ENCODE peak calls at places on chromosomes 6 and 20, in eight cellular contexts. X is hippocampal formation; F is activated T-helper 9 cell treated with anti-CD3 and anti-CD28 coated beads, Interleukin-2, amount 50 U/mL, for 16 hours; D is RWPE1; U is psoas muscle; M is progenitor cell of endocrine pancreas; Y is stimulated activated CD4-positive, alpha-beta T cell treated with anti-CD3 and anti-CD28 coated beads, Interleukin-15, amount 100 ng/mL, for 24 hours; G is activated naive CD8-positive, alpha-beta T cell treated with anti-CD3 and anti-CD28 coated beads for 36 hours. E is an unnamed sample.

GRCh38 chr6:151097207-151097606 is 142.6 kb upstream of the AKAP12 start:
- DNase-seq in X (no peak), F (no peak), D (no peak), U (no peak), M (no peak), Y (no peak), G (no peak), E (no peak)

GRCh38 chr6:90274481-90275030 is 22.1 kb downstream of the BACH2 start:
- DNase-seq in X (no peak), F (peak), D (no peak), U (no peak), M (no peak), Y (peak), G (peak), E (peak)

GRCh38 chr6:16049178-16049577 is 79.7 kb upstream of the MYLIP start:
- DNase-seq in X (no peak), F (no peak), D (no peak), U (no peak), M (no peak), Y (no peak), G (no peak), E (no peak)

GRCh38 chr6:10526156-10526555 is 5.0 kb downstream of the GCNT2 start:
- DNase-seq in X (no peak), F (no peak), D (no peak), U (no peak), M (no peak), Y (no peak), G (no peak), E (no peak)

GRCh38 chr20:7152071-7152470 is 384.6 kb downstream of the BMP2 start:
- DNase-seq in X (no peak), F (no peak), D (no peak), U (no peak), M (no peak), Y (no peak), G (no peak), E (no peak)

GRCh38 chr20:719816-720215 is 44.2 kb upstream of the SCRT2 start:
- DNase-seq in X (no peak), F (no peak), D (no peak), U (no peak), M (no peak), Y (no peak), G (no peak), E (no peak)

GRCh38 chr6:7540595-7540994 is 876 bp upstream of the DSP start:
- DNase-seq in X (no peak), F (no peak), D (no peak), U (no peak), M (no peak), Y (no peak), G (no peak), E (no peak)

GRCh38 chr20:19747903-19748302 is 10.2 kb upstream of the RIN2 start:
- DNase-seq in X (no peak), F (no peak), D (no peak), U (no peak), M (no peak), Y (no peak), G (no peak), E (no peak)

GRCh38 chr6:159461998-159462397 is 231.0 kb downstream of the SOD2 start:
- DNase-seq in X (no peak), F (no peak), D (no peak), U (no peak), M (no peak), Y (no peak), G (no peak), E (no peak)

GRCh38 chr20:20743511-20744169 is 31.2 kb upstream of the RALGAPA2 start:
- DNase-seq in X (peak), F (no peak), D (no peak), U (peak), M (peak), Y (no peak), G (no peak), E (no peak)

GRCh38 chr20:4513720-4514119 is 208.0 kb upstream of the PRND start:
- DNase-seq in X (no peak), F (no peak), D (peak), U (no peak), M (no peak), Y (no peak), G (no peak), E (no peak)

GRCh38 chr6:41464019-41464418 is 82.2 kb upstream of the FOXP4 start:
- DNase-seq in X (no peak), F (no peak), D (no peak), U (no peak), M (no peak), Y (no peak), G (no peak), E (no peak)

GRCh38 chr6:157667211-157668033 is 155.6 kb upstream of the SNX9 start:
- DNase-seq in X (peak), F (peak), D (peak), U (no peak), M (peak), Y (peak), G (peak), E (peak)

GRCh38 chr20:15863735-15864134 is 709.5 kb downstream of the KIF16B start:
- DNase-seq in X (no peak), F (no peak), D (no peak), U (no peak), M (no peak), Y (no peak), G (no peak), E (no peak)

GRCh38 chr6:111565316-111566221 is 40.1 kb downstream of the TRAF3IP2 start:
- DNase-seq in X (no peak), F (no peak), D (no peak), U (no peak), M (no peak), Y (peak), G (no peak), E (peak)

GRCh38 chr6:48817714-48818113 is 645.3 kb downstream of the MMUT start:
- DNase-seq in X (no peak), F (no peak), D (no peak), U (no peak), M (no peak), Y (no peak), G (no peak), E (no peak)

GRCh38 chr6:145315982-145316600 is 419.2 kb downstream of the EPM2A start:
- DNase-seq in X (no peak), F (no peak), D (no peak), U (no peak), M (no peak), Y (no peak), G (no peak), E (no peak)

GRCh38 chr6:105458552-105458951 is 55.7 kb upstream of the PREP start:
- DNase-seq in X (no peak), F (no peak), D (no peak), U (no peak), M (no peak), Y (no peak), G (no peak), E (no peak)

GRCh38 chr6:29632789-29633531 is at the start of gene GABBR1:
- DNase-seq in X (peak), F (peak), D (peak), U (peak), M (peak), Y (peak), G (peak), E (peak)

GRCh38 chr20:57205625-57206219 is 60.7 kb downstream of the BMP7 start:
- DNase-seq in X (no peak), F (no peak), D (peak), U (peak), M (no peak), Y (no peak), G (no peak), E (no peak)

GRCh38 chr20:25600632-25601031 is 15.3 kb upstream of the NINL start:
- DNase-seq in X (no peak), F (no peak), D (no peak), U (no peak), M (no peak), Y (no peak), G (no peak), E (no peak)

GRCh38 chr20:35458388-35458787 is 3.0 kb downstream of the CEP250 start:
- DNase-seq in X (no peak), F (no peak), D (no peak), U (no peak), M (no peak), Y (no peak), G (no peak), E (no peak)

GRCh38 chr20:1718604-1719384 is 61.2 kb upstream of the SIRPG start:
- DNase-seq in X (no peak), F (no peak), D (peak), U (peak), M (no peak), Y (no peak), G (no peak), E (no peak)

GRCh38 chr20:58219342-58219700 is 9.1 kb downstream of the ANKRD60 start:
- DNase-seq in X (no peak), F (no peak), D (peak), U (no peak), M (no peak), Y (no peak), G (no peak), E (no peak)

GRCh38 chr6:168916576-168917207 is 337.0 kb downstream of the THBS2 start:
- DNase-seq in X (no peak), F (no peak), D (no peak), U (peak), M (no peak), Y (no peak), G (no peak), E (no peak)

GRCh38 chr6:62035952-62036351 is 250.1 kb downstream of the KHDRBS2 start:
- DNase-seq in X (no peak), F (no peak), D (no peak), U (no peak), M (no peak), Y (no peak), G (no peak), E (no peak)

GRCh38 chr6:128367437-128367836 is 153.0 kb downstream of the PTPRK start:
- DNase-seq in X (no peak), F (no peak), D (peak), U (no peak), M (no peak), Y (no peak), G (no peak), E (no peak)

GRCh38 chr6:142746524-142746923 is 198.5 kb downstream of the HIVEP2 start:
- DNase-seq in X (peak), F (no peak), D (no peak), U (no peak), M (peak), Y (peak), G (peak), E (peak)

E was measured in activated naive CD4-positive, alpha-beta T cell treated with Interleukin-2 at 50 U/mL for 16 hours.